ENCODE peak calls at places on chromosomes 12 and 14, in four cellular contexts. One of them, this sample, is unnamed.

GRCh38 chr14:75542585-75543091 is 20.4 kb downstream of the BATF start:
- DNase-seq in GM12878: no peak
- DNase-seq in HepG2: no peak
- DNase-seq in K562: peak; percentile 59
- DNase-seq in this sample: no peak

GRCh38 chr12:90999946-91000345 is 4.8 kb downstream of the EPYC start:
- DNase-seq in HepG2: no peak
- DNase-seq in K562: no peak
- DNase-seq in GM12878: no peak
- DNase-seq in this sample: no peak

GRCh38 chr12:90729741-90730140 is 225.2 kb downstream of the CCER1 start:
- DNase-seq in GM12878: no peak
- DNase-seq in HepG2: no peak
- DNase-seq in K562: no peak
- DNase-seq in this sample: no peak

GRCh38 chr12:109487181-109488050 is 10.0 kb downstream of the UBE3B start:
- DNase-seq in K562: no peak
- DNase-seq in HepG2: no peak
- DNase-seq in GM12878: no peak
- DNase-seq in this sample: no peak

GRCh38 chr12:8951744-8952143 is 2.3 kb upstream of the M6PR start:
- DNase-seq in HepG2: no peak
- DNase-seq in GM12878: no peak
- DNase-seq in K562: no peak
- DNase-seq in this sample: no peak

GRCh38 chr12:32809846-32810245 is 54.1 kb upstream of the YARS2 start:
- DNase-seq in HepG2: no peak
- DNase-seq in K562: no peak
- DNase-seq in GM12878: no peak
- DNase-seq in this sample: no peak

GRCh38 chr14:39185256-39186049 is 10.4 kb downstream of the PNN start:
- DNase-seq in GM12878: no peak
- DNase-seq in HepG2: no peak
- DNase-seq in K562: no peak
- DNase-seq in this sample: no peak

GRCh38 chr12:109387425-109388166 is 39.9 kb downstream of the MYO1H start:
- DNase-seq in GM12878: no peak
- DNase-seq in K562: peak; percentile 63
- DNase-seq in HepG2: peak; percentile 73
- DNase-seq in this sample: peak; percentile 23

GRCh38 chr14:33686856-33687255 is 264.0 kb downstream of the EGLN3 start:
- DNase-seq in HepG2: no peak
- DNase-seq in K562: no peak
- DNase-seq in GM12878: no peak
- DNase-seq in this sample: no peak

GRCh38 chr14:21298358-21298757 is 18.5 kb downstream of the RPGRIP1 start:
- DNase-seq in K562: peak; percentile 20
- DNase-seq in HepG2: peak; percentile 81
- DNase-seq in GM12878: no peak
- DNase-seq in this sample: no peak

GRCh38 chr12:96398422-96399080 is 1.7 kb downstream of the CDK17 start:
- DNase-seq in HepG2: peak; percentile 7
- DNase-seq in GM12878: no peak
- DNase-seq in K562: peak; percentile 34
- DNase-seq in this sample: no peak

GRCh38 chr14:71591929-71592328 is 340.3 kb upstream of the RGS6 start:
- DNase-seq in K562: no peak
- DNase-seq in HepG2: no peak
- DNase-seq in GM12878: no peak
- DNase-seq in this sample: no peak

GRCh38 chr12:105738036-105738435 is 400.7 kb downstream of the NUAK1 start:
- DNase-seq in GM12878: no peak
- DNase-seq in K562: no peak
- DNase-seq in HepG2: no peak
- DNase-seq in this sample: no peak

GRCh38 chr12:126117502-126117901 is 1052.3 kb downstream of the AACS start:
- DNase-seq in HepG2: no peak
- DNase-seq in GM12878: no peak
- DNase-seq in K562: no peak
- DNase-seq in this sample: no peak
- TF ChIP-seq CBFB in HepG2: no peak
- TF ChIP-seq CBFB in GM12878: no peak
- TF ChIP-seq CBFB in K562: no peak
- TF ChIP-seq CBFB in this sample: no peak

GRCh38 chr12:6996040-6996441 is 22.2 kb downstream of the LPCAT3 start:
- DNase-seq in GM12878: no peak
- DNase-seq in HepG2: peak; percentile 63
- DNase-seq in K562: peak; percentile 61
- DNase-seq in this sample: no peak
- TF ChIP-seq MAX in GM12878: no peak
- TF ChIP-seq MAX in HepG2: no peak
- TF ChIP-seq MAX in K562: no peak
- TF ChIP-seq MAX in this sample: no peak

GRCh38 chr14:106586098-106586704 is 1059.8 kb downstream of the TMEM121 start:
- DNase-seq in K562: peak; percentile 55
- DNase-seq in GM12878: no peak
- DNase-seq in HepG2: peak; percentile 37
- DNase-seq in this sample: no peak
- TF ChIP-seq CBFB in K562: no peak
- TF ChIP-seq CBFB in GM12878: no peak
- TF ChIP-seq CBFB in HepG2: no peak
- TF ChIP-seq CBFB in this sample: no peak

DNA sequence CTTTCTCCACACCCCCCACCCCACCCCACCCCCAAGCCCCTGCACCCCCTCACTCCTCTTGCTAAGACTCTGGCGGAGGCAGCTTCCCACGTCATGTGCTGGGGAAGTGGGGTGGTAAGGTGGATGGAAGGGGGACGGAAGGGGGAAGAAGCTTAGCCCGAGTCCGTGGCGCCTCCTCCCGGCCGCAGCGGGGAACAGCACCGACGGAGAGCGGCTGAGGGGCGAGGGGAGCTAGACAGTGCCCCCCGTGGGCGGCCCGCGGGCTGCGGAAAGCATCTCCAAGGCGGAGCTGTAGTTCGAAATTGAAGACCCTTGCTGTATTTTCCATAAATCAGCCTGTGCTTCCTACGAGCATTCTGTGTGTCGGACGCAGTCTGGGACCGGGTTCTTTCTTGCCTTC is 608 bp upstream of the GRIN2B start:
- DNase-seq in HepG2: no peak
- DNase-seq in GM12878: no peak
- DNase-seq in K562: no peak
- DNase-seq in this sample: peak; percentile 92
- TF ChIP-seq MAX in HepG2: no peak
- TF ChIP-seq MAX in GM12878: no peak
- TF ChIP-seq MAX in K562: no peak
- TF ChIP-seq MAX in this sample: no peak

GRCh38 chr14:89598548-89599186 is 181.6 kb upstream of the FOXN3 start:
- DNase-seq in GM12878: no peak
- DNase-seq in HepG2: peak; percentile 13
- DNase-seq in K562: no peak
- DNase-seq in this sample: no peak
- TF ChIP-seq CBFB in GM12878: no peak
- TF ChIP-seq CBFB in HepG2: no peak
- TF ChIP-seq CBFB in K562: no peak
- TF ChIP-seq CBFB in this sample: no peak

GRCh38 chr14:29240046-29240445 is 473.5 kb downstream of the FOXG1 start:
- DNase-seq in GM12878: no peak
- DNase-seq in HepG2: no peak
- DNase-seq in K562: no peak
- DNase-seq in this sample: no peak

GRCh38 chr14:29236848-29237247 is 470.3 kb downstream of the FOXG1 start:
- DNase-seq in HepG2: no peak
- DNase-seq in GM12878: no peak
- DNase-seq in K562: no peak
- DNase-seq in this sample: no peak

GRCh38 chr14:29243355-29243754 is 476.8 kb downstream of the FOXG1 start:
- DNase-seq in K562: no peak
- DNase-seq in HepG2: no peak
- DNase-seq in GM12878: no peak
- DNase-seq in this sample: no peak

GRCh38 chr14:29242755-29243340 is 476.3 kb downstream of the FOXG1 start:
- DNase-seq in HepG2: no peak
- DNase-seq in K562: no peak
- DNase-seq in GM12878: no peak
- DNase-seq in this sample: no peak
- TF ChIP-seq MAX in HepG2: no peak
- TF ChIP-seq MAX in K562: no peak
- TF ChIP-seq MAX in GM12878: no peak
- TF ChIP-seq MAX in this sample: no peak

GRCh38 chr12:120169946-120170345 is 24.6 kb downstream of the GCN1 start:
- DNase-seq in GM12878: no peak
- DNase-seq in K562: no peak
- DNase-seq in HepG2: no peak
- DNase-seq in this sample: no peak
- TF ChIP-seq CBFB in GM12878: no peak
- TF ChIP-seq CBFB in K562: no peak
- TF ChIP-seq CBFB in HepG2: no peak
- TF ChIP-seq CBFB in this sample: no peak

DNA sequence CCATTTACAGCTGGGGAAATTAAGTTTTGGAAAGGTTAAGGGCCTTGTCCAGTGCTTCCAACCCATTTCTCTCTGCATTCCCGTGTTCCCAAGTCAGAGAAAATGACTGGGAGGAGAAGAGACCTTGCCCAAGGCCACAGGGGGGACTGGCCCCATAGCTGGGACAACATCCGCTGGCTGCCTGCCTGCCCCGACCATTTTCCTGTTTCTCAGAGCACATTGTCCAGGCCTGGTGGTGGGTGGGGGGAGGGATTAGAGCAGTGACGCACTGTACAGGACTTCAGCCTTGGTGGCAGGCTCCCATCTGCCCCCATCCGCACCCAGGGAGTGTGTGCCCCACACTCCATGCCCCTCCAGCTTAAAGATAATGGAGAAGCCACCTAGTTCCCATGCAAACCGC is 27.7 kb downstream of the DIO3 start:
- DNase-seq in K562: no peak
- DNase-seq in HepG2: peak; percentile 60
- DNase-seq in GM12878: no peak
- DNase-seq in this sample: no peak
- TF ChIP-seq MAX in K562: no peak
- TF ChIP-seq MAX in HepG2: peak; percentile 36
- TF ChIP-seq MAX in GM12878: no peak
- TF ChIP-seq MAX in this sample: no peak

GRCh38 chr12:107277850-107278249 is 184.5 kb upstream of the CRY1 start:
- DNase-seq in GM12878: no peak
- DNase-seq in K562: no peak
- DNase-seq in HepG2: no peak
- DNase-seq in this sample: no peak
- TF ChIP-seq CBFB in GM12878: no peak
- TF ChIP-seq CBFB in K562: no peak
- TF ChIP-seq CBFB in HepG2: no peak
- TF ChIP-seq CBFB in this sample: no peak

This sample was measured in WTC11.